ENCODE peak calls at places on chromosomes 3 and 15, in six cellular contexts. O, Z, K, W, X and J are unnamed samples.

GRCh38 chr3:15647629-15648167 is 46.2 kb downstream of the BTD start:
- DNase-seq in K (no peak), X (no peak), O (no peak), W (no peak), Z (no peak), J (no peak)

GRCh38 chr3:119912220-119912619 is 130.3 kb downstream of the NR1I2 start:
- DNase-seq in Z (no peak), W (no peak), K (no peak), O (no peak), X (no peak), J (no peak)

GRCh38 chr3:184565421-184566211 is 4.0 kb downstream of the EPHB3 start:
- DNase-seq in K (peak; percentile 68), X (peak; percentile 89), Z (no peak), W (no peak), O (peak; percentile 75), J (peak; percentile 80)

GRCh38 chr3:194095464-194095863 is 40.5 kb upstream of the HES1 start:
- DNase-seq in O (peak; percentile 46), W (no peak), K (no peak), Z (no peak), X (no peak), J (no peak)

GRCh38 chr3:4982773-4983738 is 3.8 kb downstream of the BHLHE40 start:
- DNase-seq in O (peak; percentile 40), Z (no peak), K (peak; percentile 60), X (no peak), W (no peak), J (no peak)

GRCh38 chr15:71431345-71432336 is 316.4 kb downstream of the THSD4 start:
- DNase-seq in Z (no peak), O (no peak), K (no peak), X (no peak), W (no peak), J (no peak)

GRCh38 chr3:133295199-133295901 is 104.5 kb upstream of the BFSP2 start:
- DNase-seq in O (no peak), Z (peak; percentile 16), W (no peak), X (no peak), K (peak; percentile 59), J (no peak)

GRCh38 chr15:69253156-69253555 is 45.6 kb upstream of the PAQR5 start:
- DNase-seq in X (no peak), W (no peak), O (no peak), K (no peak), Z (no peak), J (peak; percentile 18)

GRCh38 chr3:178966299-178967183 is 105.1 kb downstream of the ZMAT3 start:
- DNase-seq in K (no peak), O (peak; percentile 24), W (no peak), Z (peak; percentile 37), X (no peak), J (no peak)

GRCh38 chr15:88894348-88894818 is 961 bp downstream of the HAPLN3 start:
- DNase-seq in X (peak; percentile 83), K (peak; percentile 97), O (peak; percentile 67), Z (peak; percentile 96), W (peak; percentile 86), J (peak; percentile 62)

GRCh38 chr3:138328341-138328740 is 1.3 kb downstream of the NME9 start:
- DNase-seq in K (no peak), X (no peak), W (no peak), O (no peak), Z (peak; percentile 51), J (no peak)

GRCh38 chr3:161420746-161421145 is 49.4 kb upstream of the SPTSSB start:
- DNase-seq in Z (peak; percentile 93), W (no peak), O (no peak), K (peak; percentile 79), X (peak; percentile 54), J (no peak)

GRCh38 chr3:194800014-194800413 is 114.3 kb downstream of the FAM43A start:
- DNase-seq in K (no peak), Z (no peak), W (no peak), O (no peak), X (peak; percentile 15), J (no peak)

GRCh38 chr15:93929375-93930094 is 301.8 kb upstream of the MCTP2 start:
- DNase-seq in W (no peak), K (no peak), Z (peak; percentile 14), O (peak; percentile 65), X (no peak), J (peak; percentile 75)

GRCh38 chr15:101063212-101063611 is 144.1 kb downstream of the LRRK1 start:
- DNase-seq in X (peak; percentile 65), Z (no peak), O (peak; percentile 12), W (peak; percentile 51), K (peak; percentile 51), J (no peak)

GRCh38 chr3:172305974-172306373 is 142.3 kb downstream of the GHSR start:
- DNase-seq in K (no peak), X (no peak), O (no peak), Z (no peak), W (no peak), J (no peak)

GRCh38 chr3:32681811-32682210 is 3.2 kb upstream of the CNOT10 start:
- DNase-seq in W (no peak), Z (no peak), X (no peak), O (no peak), K (no peak), J (no peak)

GRCh38 chr15:85667491-85668424 is 127.0 kb downstream of the KLHL25 start:
- DNase-seq in W (no peak), Z (no peak), K (no peak), X (no peak), O (peak; percentile 76), J (peak; percentile 80)

GRCh38 chr3:27758083-27758482 is 36.0 kb upstream of the EOMES start:
- DNase-seq in K (no peak), W (no peak), Z (no peak), O (no peak), X (peak; percentile 57), J (no peak)

GRCh38 chr15:47675735-47676134 is 41.6 kb upstream of the SEMA6D start:
- DNase-seq in X (no peak), W (no peak), Z (peak; percentile 16), O (no peak), K (peak; percentile 71), J (no peak)

GRCh38 chr15:47673343-47673761 is 44.0 kb upstream of the SEMA6D start:
- DNase-seq in X (no peak), W (no peak), Z (peak; percentile 18), O (peak; percentile 24), K (peak; percentile 61), J (peak; percentile 17)

GRCh38 chr15:47670365-47670764 is 46.9 kb upstream of the SEMA6D start:
- DNase-seq in O (no peak), X (no peak), Z (no peak), W (no peak), K (no peak), J (no peak)

GRCh38 chr15:47678047-47678446 is 39.3 kb upstream of the SEMA6D start:
- DNase-seq in W (no peak), O (no peak), Z (no peak), X (no peak), K (no peak), J (no peak)

DNA sequence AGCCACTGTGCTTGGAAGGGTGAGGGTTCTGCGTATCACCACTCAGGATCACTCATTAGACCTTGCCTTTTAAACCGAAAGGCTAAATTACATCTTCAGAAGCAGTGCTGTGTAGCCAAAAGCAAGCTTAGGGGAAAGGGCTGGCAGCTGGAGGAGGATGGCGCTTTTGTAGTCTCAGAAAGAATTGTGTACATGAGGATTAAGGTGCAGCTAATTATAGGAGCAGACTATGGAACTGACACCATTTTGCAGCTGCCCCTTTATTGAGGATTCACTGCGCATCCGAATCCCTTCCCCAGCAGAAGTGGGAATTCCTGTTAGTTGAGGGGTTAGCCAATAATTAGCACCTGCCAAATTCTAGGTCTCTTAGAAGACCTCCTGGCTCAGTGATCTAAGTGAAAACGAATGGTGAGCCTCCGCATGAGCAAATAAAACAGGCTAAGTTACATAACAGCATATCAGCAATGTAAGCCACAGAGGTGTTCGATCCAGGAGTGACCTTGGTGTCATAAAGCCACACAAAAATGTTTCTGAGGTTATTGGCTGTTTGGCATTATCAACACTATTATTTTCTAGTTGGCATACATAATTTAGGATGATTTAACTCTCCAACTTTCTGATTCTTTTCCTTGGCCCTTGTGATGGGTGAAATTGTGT is 42.6 kb upstream of the SEMA6D start:
- DNase-seq in O (no peak), W (no peak), Z (no peak), X (no peak), K (no peak), J (no peak)
- TF ChIP-seq CTCF in O (no peak), W (no peak), Z (no peak), X (no peak), K (no peak), J (no peak)

GRCh38 chr15:35256141-35256540 is 171.0 kb upstream of the NANOGP8 start:
- DNase-seq in W (no peak), O (no peak), K (no peak), Z (no peak), X (no peak), J (no peak)

GRCh38 chr15:35256555-35256954 is 171.5 kb upstream of the NANOGP8 start:
- DNase-seq in K (no peak), W (no peak), X (no peak), Z (no peak), O (no peak), J (no peak)

GRCh38 chr15:35254052-35254451 is 169.0 kb upstream of the NANOGP8 start:
- DNase-seq in O (no peak), K (no peak), X (no peak), W (no peak), Z (peak; percentile 16), J (no peak)

GRCh38 chr15:35246376-35246965 is 161.4 kb upstream of the NANOGP8 start:
- DNase-seq in Z (no peak), K (peak; percentile 71), W (no peak), X (no peak), O (no peak), J (no peak)

GRCh38 chr15:35252351-35252865 is 167.3 kb upstream of the NANOGP8 start:
- DNase-seq in Z (no peak), X (no peak), O (no peak), K (no peak), W (no peak), J (no peak)
- TF ChIP-seq CTCF in Z (no peak), X (no peak), O (no peak), K (no peak), W (no peak), J (no peak)

GRCh38 chr3:190747566-190747965 is 114.9 kb downstream of the GMNC start:
- DNase-seq in Z (no peak), O (no peak), K (no peak), X (no peak), W (no peak), J (no peak)
- TF ChIP-seq CTCF in Z (no peak), O (no peak), K (no peak), X (no peak), W (no peak), J (no peak)

GRCh38 chr3:188559069-188559410 is 405.1 kb downstream of the LPP start:
- DNase-seq in K (no peak), X (no peak), O (no peak), W (no peak), Z (no peak), J (no peak)

GRCh38 chr3:188558343-188559068 is 404.5 kb downstream of the LPP start:
- DNase-seq in K (no peak), O (no peak), W (no peak), Z (no peak), X (no peak), J (no peak)

GRCh38 chr3:188553569-188553968 is 399.6 kb downstream of the LPP start:
- DNase-seq in Z (no peak), W (no peak), K (no peak), X (no peak), O (no peak), J (no peak)

GRCh38 chr3:188557230-188557629 is 403.3 kb downstream of the LPP start:
- DNase-seq in O (no peak), X (no peak), Z (no peak), W (no peak), K (no peak), J (no peak)

GRCh38 chr3:188554404-188554803 is 400.4 kb downstream of the LPP start:
- DNase-seq in Z (no peak), X (no peak), K (no peak), O (no peak), W (no peak), J (no peak)
- TF ChIP-seq CTCF in Z (no peak), X (no peak), K (no peak), O (no peak), W (no peak), J (no peak)